ENCODE peak calls at places on chromosomes 7 and 10, in five cellular contexts. G, Z, T, A and R are unnamed samples.

GRCh38 chr10:103575416-103576075 is 82.0 kb downstream of the NEURL1 start:
- DNase-seq in G (no peak), A (no peak), Z (no peak), T (no peak), R (no peak)

GRCh38 chr10:110069502-110069982 is 61.8 kb downstream of the ADD3 start:
- DNase-seq in G (no peak), Z (no peak), T (no peak), A (no peak), R (no peak)

GRCh38 chr10:123606955-123607354 is 59.2 kb upstream of the GPR26 start:
- DNase-seq in A (no peak), T (no peak), Z (no peak), G (no peak), R (no peak)

GRCh38 chr7:127487381-127487780 is 94.9 kb upstream of the ZNF800 start:
- DNase-seq in A (no peak), Z (no peak), G (no peak), T (no peak), R (no peak)

GRCh38 chr10:110680473-110681020 is 36.4 kb downstream of the RBM20 start:
- DNase-seq in G (no peak), Z (no peak), A (no peak), T (no peak), R (no peak)

GRCh38 chr7:1539346-1540321 is 9.1 kb downstream of the MAFK start:
- DNase-seq in G (no peak), Z (peak; percentile 61), A (no peak), T (no peak), R (no peak)

GRCh38 chr7:47915066-47915976 is 32.9 kb downstream of the PKD1L1 start:
- DNase-seq in Z (peak; percentile 64), G (no peak), T (no peak), A (no peak), R (no peak)

GRCh38 chr7:15557686-15558085 is 4.1 kb downstream of the AGMO start:
- DNase-seq in Z (no peak), A (no peak), T (no peak), G (no peak), R (no peak)

GRCh38 chr10:126580873-126581647 is 89.4 kb downstream of the C10orf90 start:
- DNase-seq in A (no peak), Z (no peak), G (no peak), T (no peak), R (no peak)

GRCh38 chr7:19762631-19763030 is 10.8 kb downstream of the TMEM196 start:
- DNase-seq in A (no peak), Z (no peak), T (no peak), G (no peak), R (no peak)

GRCh38 chr7:77262311-77262710 is 62.7 kb upstream of the FGL2 start:
- DNase-seq in T (no peak), G (no peak), A (no peak), Z (no peak), R (no peak)

GRCh38 chr7:135715673-135716072 is 12.3 kb downstream of the SLC13A4 start:
- DNase-seq in A (no peak), G (no peak), Z (no peak), T (no peak), R (no peak)

GRCh38 chr10:102660891-102661613 is 16.8 kb downstream of the TRIM8 start:
- DNase-seq in T (no peak), Z (no peak), G (peak; percentile 26), A (no peak), R (peak; percentile 42)

GRCh38 chr7:158042156-158042880 is 545.3 kb downstream of the PTPRN2 start:
- DNase-seq in A (no peak), Z (no peak), G (no peak), T (no peak), R (no peak)

GRCh38 chr7:92784935-92785334 is 51.4 kb downstream of the CDK6 start:
- DNase-seq in A (no peak), T (no peak), Z (no peak), G (no peak), R (no peak)

GRCh38 chr7:1668932-1669485 is 1.1 kb upstream of the ELFN1 start:
- DNase-seq in T (no peak), G (no peak), Z (no peak), A (no peak), R (no peak)

GRCh38 chr10:97117372-97117771 is 68.4 kb downstream of the SLIT1 start:
- DNase-seq in A (no peak), G (no peak), Z (no peak), T (no peak), R (no peak)

GRCh38 chr7:46032936-46033335 is 111.9 kb upstream of the IGFBP3 start:
- DNase-seq in T (no peak), G (no peak), A (no peak), Z (peak; percentile 2), R (peak; percentile 83)

GRCh38 chr10:29611796-29612381 is 22.9 kb downstream of the SVIL start:
- DNase-seq in Z (no peak), A (no peak), T (no peak), G (no peak), R (no peak)

GRCh38 chr7:28500143-28500542 is 87.8 kb downstream of the CREB5 start:
- DNase-seq in Z (no peak), A (no peak), G (no peak), T (no peak), R (no peak)

GRCh38 chr7:117110480-117111315 is 157.4 kb downstream of the ST7 start:
- DNase-seq in Z (no peak), A (no peak), G (no peak), T (peak; percentile 39), R (no peak)

GRCh38 chr7:42227931-42228591 is 8.9 kb downstream of the GLI3 start:
- DNase-seq in G (no peak), Z (peak; percentile 15), T (no peak), A (no peak), R (no peak)

GRCh38 chr7:46681865-46682503 is 760.9 kb upstream of the IGFBP3 start:
- DNase-seq in A (peak; percentile 34), Z (no peak), G (no peak), T (no peak), R (no peak)

GRCh38 chr10:113084031-113084430 is 134.0 kb downstream of the TCF7L2 start:
- DNase-seq in G (no peak), T (no peak), A (no peak), Z (peak; percentile 81), R (no peak)

GRCh38 chr10:1184541-1185415 is 128.6 kb downstream of the WDR37 start:
- DNase-seq in Z (no peak), G (no peak), A (no peak), T (no peak), R (no peak)

GRCh38 chr10:86287422-86287793 is 79.2 kb downstream of the GRID1 start:
- DNase-seq in G (no peak), Z (no peak), A (no peak), T (no peak), R (no peak)

GRCh38 chr7:36153571-36154097 is 580 bp downstream of the EEPD1 start:
- DNase-seq in A (no peak), T (peak; percentile 48), G (no peak), Z (no peak), R (no peak)

GRCh38 chr7:2930310-2931033 is 86.4 kb upstream of the GNA12 start:
- DNase-seq in G (no peak), A (no peak), Z (no peak), T (no peak), R (no peak)

GRCh38 chr10:31677198-31678138 is 251.2 kb downstream of the ARHGAP12 start:
- DNase-seq in T (no peak), G (no peak), Z (no peak), A (no peak), R (no peak)

GRCh38 chr7:97126483-97127171 is 9.1 kb downstream of the SDHAF3 start:
- DNase-seq in Z (peak; percentile 27), A (no peak), G (no peak), T (no peak), R (no peak)

GRCh38 chr10:129740532-129741279 is 223.4 kb downstream of the EBF3 start:
- DNase-seq in G (no peak), A (no peak), T (no peak), Z (no peak), R (no peak)

GRCh38 chr10:69057261-69057950 is 30.5 kb upstream of the SRGN start:
- DNase-seq in T (no peak), A (peak; percentile 33), G (peak; percentile 5), Z (no peak), R (no peak)

GRCh38 chr7:43721193-43721806 is 8.0 kb downstream of the COA1 start:
- DNase-seq in Z (peak; percentile 27), A (no peak), G (no peak), T (peak; percentile 51), R (peak; percentile 35)

GRCh38 chr7:81603-82342 is 110.6 kb upstream of the FAM20C start:
- DNase-seq in G (no peak), A (no peak), T (no peak), Z (no peak), R (no peak)

GRCh38 chr7:70764004-70764691 is 367.8 kb upstream of the GALNT17 start:
- DNase-seq in G (peak; percentile 35), A (no peak), Z (no peak), T (no peak), R (no peak)

GRCh38 chr10:78331391-78331922 is 297.8 kb downstream of the RPS24 start:
- DNase-seq in T (no peak), G (no peak), Z (peak; percentile 23), A (no peak), R (peak; percentile 43)

GRCh38 chr10:106136175-106136574 is 1028.3 kb downstream of the SORCS1 start:
- DNase-seq in G (no peak), T (no peak), A (no peak), Z (no peak), R (no peak)

GRCh38 chr7:148964510-148965267 is 63.6 kb downstream of the PDIA4 start:
- DNase-seq in A (no peak), Z (no peak), G (no peak), T (no peak), R (no peak)

GRCh38 chr7:119900996-119901395 is 372.0 kb upstream of the KCND2 start:
- DNase-seq in A (no peak), G (no peak), T (no peak), Z (peak; percentile 3), R (no peak)